ENCODE peak calls at places on chromosome 4, in nine cellular contexts. R is astrocyte; B is cardiac fibroblast; I is Ammon's horn; F is activated CD4-positive, alpha-beta T cell treated with anti-CD3 and anti-CD28 coated beads, Interleukin-2, amount 10 ng/mL, durations not matched to agents 7 days and 5 days; Z is small intestine; D is ACHN; V is stimulated activated CD4-positive, alpha-beta T cell treated with anti-CD3 and anti-CD28 coated beads, Interleukin-4, amount 100 ng/mL, for 4 hours; Q is DMS79 treated with DMSO at 0.1 percent for 48 hours. A is an unnamed sample.
A peak's percentile ranks its signal among the peaks of the same experiment; 100 is the strongest.

GRCh38 chr4:148693913-148694649 is 251.9 kb upstream of the NR3C2 start:
- DNase-seq in F (no peak), R (no peak), B (no peak), V (no peak), I (no peak), Q (no peak), D (no peak), Z (peak; percentile 79), A (no peak)

GRCh38 chr4:158300012-158300411 is 89.7 kb downstream of the TMEM144 start:
- DNase-seq in D (no peak), Q (no peak), Z (peak; percentile 11), V (no peak), I (no peak), B (no peak), F (no peak), R (no peak), A (no peak)

GRCh38 chr4:110622841-110623709 is at the start of gene PITX2:
- DNase-seq in F (peak; percentile 23), Q (no peak), I (no peak), R (peak; percentile 65), Z (peak; percentile 97), V (peak; percentile 38), B (peak; percentile 88), D (no peak), A (peak; percentile 32)

GRCh38 chr4:57233391-57233790 is 123.2 kb upstream of the IGFBP7 start:
- DNase-seq in I (peak; percentile 28), V (no peak), Z (no peak), D (no peak), Q (no peak), R (peak; percentile 51), F (no peak), B (peak; percentile 46), A (no peak)

GRCh38 chr4:151569650-151570049 is 160.7 kb downstream of the FHIP1A start:
- DNase-seq in F (no peak), D (peak; percentile 2), V (no peak), R (no peak), Q (peak; percentile 58), Z (no peak), B (no peak), I (no peak), A (no peak)

GRCh38 chr4:78689224-78689623 is 86.9 kb upstream of the BMP2K start:
- DNase-seq in F (no peak), R (no peak), I (no peak), V (no peak), D (no peak), Z (no peak), Q (no peak), B (peak; percentile 61), A (no peak)

GRCh38 chr4:76547167-76547760 is 112.2 kb downstream of the SHROOM3 start:
- DNase-seq in Z (no peak), Q (no peak), V (no peak), B (no peak), F (no peak), R (no peak), I (no peak), D (no peak), A (no peak)

GRCh38 chr4:174119818-174120217 is 163.6 kb downstream of the FBXO8 start:
- DNase-seq in D (peak; percentile 7), R (peak; percentile 0), I (no peak), Z (no peak), Q (no peak), B (peak; percentile 21), F (no peak), V (no peak), A (no peak)

GRCh38 chr4:148998719-148999118 is 556.5 kb upstream of the NR3C2 start:
- DNase-seq in D (peak; percentile 27), B (peak; percentile 25), V (no peak), F (no peak), Q (no peak), R (no peak), Z (no peak), I (no peak), A (no peak)

GRCh38 chr4:17494258-17494657 is 17.6 kb downstream of the QDPR start:
- DNase-seq in B (peak; percentile 88), F (no peak), V (peak; percentile 13), I (peak; percentile 66), Z (peak; percentile 23), R (peak; percentile 74), D (peak; percentile 67), Q (no peak), A (no peak)

GRCh38 chr4:53535567-53535966 is 55.7 kb downstream of the LNX1 start:
- DNase-seq in Q (no peak), Z (no peak), R (no peak), I (no peak), V (no peak), D (no peak), B (no peak), F (no peak), A (no peak)

GRCh38 chr4:88659061-88659889 is 38.4 kb downstream of the NAP1L5 start:
- DNase-seq in R (peak; percentile 62), Q (peak; percentile 4), F (peak; percentile 48), Z (peak; percentile 64), V (no peak), I (peak; percentile 64), B (peak; percentile 85), D (peak; percentile 66), A (peak; percentile 83)

GRCh38 chr4:123163501-123163900 is 233.1 kb upstream of the SPRY1 start:
- DNase-seq in F (no peak), Z (no peak), Q (no peak), R (no peak), D (no peak), V (no peak), I (no peak), B (peak; percentile 60), A (no peak)

GRCh38 chr4:44908565-44908964 is 182.2 kb upstream of the GNPDA2 start:
- DNase-seq in Q (no peak), R (no peak), F (no peak), I (no peak), B (no peak), D (no peak), V (no peak), Z (no peak), A (no peak)

GRCh38 chr4:159464302-159464701 is 361.4 kb downstream of the RAPGEF2 start:
- DNase-seq in Z (no peak), V (no peak), D (no peak), Q (no peak), R (no peak), B (no peak), F (no peak), I (no peak), A (no peak)

GRCh38 chr4:17763352-17763890 is 18.0 kb downstream of the FAM184B start:
- DNase-seq in Q (no peak), V (no peak), R (no peak), Z (no peak), I (peak; percentile 12), D (no peak), B (no peak), F (no peak), A (no peak)

GRCh38 chr4:88144866-88145300 is 13.6 kb downstream of the ABCG2 start:
- DNase-seq in R (no peak), Z (peak; percentile 77), I (no peak), D (no peak), Q (no peak), B (no peak), V (no peak), F (no peak), A (no peak)

GRCh38 chr4:19523964-19524363 is 727.7 kb upstream of the SLIT2 start:
- DNase-seq in F (no peak), Z (no peak), R (no peak), V (no peak), Q (no peak), D (no peak), I (no peak), B (no peak), A (no peak)

GRCh38 chr4:101198741-101199339 is 148.5 kb downstream of the PPP3CA start:
- DNase-seq in Q (no peak), D (no peak), B (no peak), R (no peak), I (no peak), F (no peak), Z (peak; percentile 16), V (no peak), A (peak; percentile 82)

GRCh38 chr4:93839704-93840103 is 11.2 kb downstream of the ATOH1 start:
- DNase-seq in F (no peak), D (no peak), Q (no peak), V (no peak), I (no peak), B (no peak), R (no peak), Z (no peak), A (no peak)

GRCh38 chr4:61500883-61501282 is 300.8 kb downstream of the ADGRL3 start:
- DNase-seq in R (no peak), D (peak; percentile 4), B (peak; percentile 62), F (no peak), I (peak; percentile 43), Z (peak; percentile 32), Q (no peak), V (no peak), A (peak; percentile 34)

GRCh38 chr4:73698217-73698616 is 42.2 kb upstream of the CXCL8 start:
- DNase-seq in F (no peak), Z (no peak), I (no peak), Q (no peak), D (peak; percentile 48), V (no peak), B (peak; percentile 90), R (peak; percentile 81), A (no peak)

GRCh38 chr4:8334786-8335460 is 65.4 kb downstream of the HTRA3 start:
- DNase-seq in D (no peak), F (no peak), Z (no peak), I (no peak), V (no peak), R (no peak), Q (no peak), B (no peak), A (no peak)

GRCh38 chr4:12791536-12791935 is 692.6 kb downstream of the RAB28 start:
- DNase-seq in D (no peak), Q (no peak), Z (no peak), B (peak; percentile 29), V (no peak), I (no peak), F (no peak), R (no peak), A (no peak)

GRCh38 chr4:32775049-32775448 is 2054.9 kb downstream of the PCDH7 start:
- DNase-seq in Z (no peak), R (no peak), D (peak; percentile 66), I (peak; percentile 28), F (no peak), V (no peak), B (peak; percentile 0), Q (no peak), A (no peak)

GRCh38 chr4:74230902-74231499 is 73.1 kb downstream of the MTHFD2L start:
- DNase-seq in B (peak; percentile 93), Z (peak; percentile 38), F (no peak), V (no peak), I (no peak), Q (no peak), D (peak; percentile 80), R (peak; percentile 45), A (no peak)

GRCh38 chr4:10164877-10165283 is 48.3 kb upstream of the WDR1 start:
- DNase-seq in V (peak; percentile 13), Z (peak; percentile 45), D (peak; percentile 28), R (no peak), I (peak; percentile 74), B (peak; percentile 73), F (no peak), Q (peak; percentile 3), A (peak; percentile 48)

GRCh38 chr4:177480796-177481195 is 38.6 kb upstream of the AGA start:
- DNase-seq in B (peak; percentile 38), R (peak; percentile 94), D (no peak), I (no peak), Z (no peak), V (no peak), F (no peak), Q (no peak), A (no peak)

GRCh38 chr4:8438743-8439142 is 1.8 kb downstream of the ACOX3 start:
- DNase-seq in R (no peak), V (no peak), B (no peak), Q (peak; percentile 25), F (no peak), D (no peak), I (no peak), Z (no peak), A (no peak)

GRCh38 chr4:177093964-177094363 is 215.7 kb upstream of the NEIL3 start:
- DNase-seq in Z (no peak), R (peak; percentile 21), B (no peak), F (no peak), V (no peak), I (peak; percentile 6), Q (no peak), D (no peak), A (no peak)